ENCODE peak calls at places on chromosomes 2 and 18, in seven cellular contexts. B is endothelial cell; X is DMS79; F is EL; R is HCT116; J is activated CD8-positive, alpha-beta T cell treated with anti-CD3 and anti-CD28 coated beads for 36 hours; U is activated CD8-positive, alpha-beta memory T cell treated with anti-CD3 and anti-CD28 coated beads, Interleukin-2, amount 50 U/mL, for 48 hours. Q is an unnamed sample.

GRCh38 chr2:167186465-167186864 is 298.2 kb downstream of the XIRP2 start:
- DNase-seq in B (no peak), U (no peak), X (no peak), R (no peak), F (no peak), J (no peak), Q (no peak)

GRCh38 chr2:119011162-119011909 is 69.3 kb downstream of the MARCO start:
- DNase-seq in J (peak), U (peak), X (no peak), F (peak), B (peak), R (peak), Q (peak)

GRCh38 chr2:43737097-43737854 is 36.6 kb upstream of the DYNC2LI1 start:
- DNase-seq in X (no peak), J (no peak), U (no peak), B (no peak), R (peak), F (peak), Q (no peak)

GRCh38 chr18:54223568-54224241 is 764 bp downstream of the MBD2 start:
- DNase-seq in U (peak), J (peak), F (peak), R (peak), B (peak), X (peak), Q (peak)

GRCh38 chr2:225566798-225567197 is 167.3 kb downstream of the NYAP2 start:
- DNase-seq in F (no peak), X (no peak), R (no peak), U (no peak), J (no peak), B (no peak), Q (no peak)

GRCh38 chr2:1698188-1698945 is 45.9 kb downstream of the PXDN start:
- DNase-seq in U (no peak), X (peak), J (no peak), B (no peak), R (no peak), F (no peak), Q (no peak)

GRCh38 chr2:233439191-233439590 is 84.9 kb downstream of the DGKD start:
- DNase-seq in X (no peak), U (no peak), R (no peak), B (no peak), J (no peak), F (no peak), Q (no peak)

GRCh38 chr2:19362094-19362649 is 3.7 kb upstream of the OSR1 start:
- DNase-seq in U (no peak), X (no peak), B (no peak), R (no peak), F (peak), J (no peak), Q (no peak)

GRCh38 chr2:74620671-74621070 is 27.5 kb downstream of the M1AP start:
- DNase-seq in J (no peak), B (no peak), F (no peak), R (no peak), X (no peak), U (no peak), Q (no peak)

GRCh38 chr2:98607104-98607503 is 1.2 kb downstream of the COA5 start:
- DNase-seq in X (no peak), B (no peak), F (no peak), R (no peak), U (no peak), J (no peak), Q (no peak)

GRCh38 chr2:190023860-190024259 is 38.7 kb downstream of the MSTN start:
- DNase-seq in X (no peak), R (peak), J (peak), U (no peak), F (peak), B (peak), Q (peak)

GRCh38 chr2:239305771-239306170 is 95.0 kb downstream of the HDAC4 start:
- DNase-seq in F (no peak), X (no peak), U (no peak), R (no peak), J (no peak), B (no peak), Q (no peak)

GRCh38 chr2:223439184-223439583 is 163.0 kb downstream of the SCG2 start:
- DNase-seq in B (no peak), U (no peak), F (no peak), R (no peak), J (no peak), X (no peak), Q (no peak)

GRCh38 chr18:54100920-54101319 is 123.5 kb downstream of the MBD2 start:
- DNase-seq in R (no peak), X (no peak), F (no peak), U (no peak), B (no peak), J (no peak), Q (no peak)

GRCh38 chr18:57807336-57808117 is 4.4 kb upstream of the ATP8B1 start:
- DNase-seq in U (no peak), R (no peak), F (peak), X (no peak), B (no peak), J (no peak), Q (no peak)

GRCh38 chr18:59988098-59988706 is 88.4 kb downstream of the PMAIP1 start:
- DNase-seq in B (peak), R (peak), J (peak), F (peak), X (no peak), U (peak), Q (peak)

GRCh38 chr2:46960618-46961017 is 45.0 kb upstream of the MCFD2 start:
- DNase-seq in J (peak), F (no peak), U (no peak), R (no peak), B (no peak), X (no peak), Q (no peak)

GRCh38 chr2:216776076-216776726 is 80.9 kb upstream of the IGFBP5 start:
- DNase-seq in J (no peak), U (no peak), F (no peak), B (no peak), R (no peak), X (no peak), Q (no peak)

GRCh38 chr2:187055463-187055862 is 206.5 kb upstream of the ZSWIM2 start:
- DNase-seq in B (no peak), J (no peak), R (no peak), F (no peak), U (no peak), X (no peak), Q (peak)

GRCh38 chr2:60479226-60480088 is 74.0 kb downstream of the BCL11A start:
- DNase-seq in F (no peak), X (peak), B (no peak), U (no peak), R (no peak), J (no peak), Q (no peak)

GRCh38 chr2:211591456-211591855 is 947.1 kb downstream of the ERBB4 start:
- DNase-seq in F (no peak), X (no peak), J (no peak), U (no peak), R (no peak), B (no peak), Q (no peak)